ENCODE peak calls at places on chromosomes 11 and 22, in ten cellular contexts. T, G, Z, S, A, J, P, U, O and K are unnamed samples.

GRCh38 chr11:65329944-65330403 is 3.7 kb upstream of the DPF2 start:
- DNase-seq in Z (peak; percentile 91), G (peak; percentile 88), O (peak; percentile 93), P (peak; percentile 88), U (peak; percentile 89), J (peak; percentile 61), T (peak; percentile 84), A (no peak), S (peak; percentile 90), K (peak; percentile 93)

GRCh38 chr22:23391022-23391421 is 189.1 kb downstream of the IGLL1 start:
- DNase-seq in Z (no peak), P (no peak), S (no peak), J (no peak), A (no peak), T (no peak), O (no peak), U (no peak), G (no peak), K (no peak)

GRCh38 chr11:69242583-69242940 is 51.4 kb upstream of the MYEOV start:
- DNase-seq in J (no peak), P (peak; percentile 97), Z (no peak), G (no peak), U (no peak), A (no peak), S (no peak), T (no peak), O (no peak), K (no peak)

GRCh38 chr11:123173040-123173855 is 21.8 kb downstream of the CLMP start:
- DNase-seq in P (no peak), T (no peak), U (no peak), S (peak; percentile 98), O (no peak), G (no peak), J (peak; percentile 79), Z (peak; percentile 98), A (no peak), K (no peak)

GRCh38 chr22:39308614-39309363 is 10.6 kb downstream of the RPL3 start:
- DNase-seq in T (no peak), A (no peak), U (no peak), P (no peak), O (no peak), Z (peak; percentile 96), S (peak; percentile 95), J (peak; percentile 73), G (peak; percentile 34), K (no peak)

GRCh38 chr11:59259867-59260475 is 47.2 kb upstream of the MPEG1 start:
- DNase-seq in U (no peak), A (no peak), G (no peak), P (no peak), S (no peak), O (no peak), Z (no peak), J (no peak), T (no peak), K (no peak)

GRCh38 chr22:50274311-50274710 is 4.1 kb upstream of the MAPK11 start:
- DNase-seq in J (peak; percentile 45), T (no peak), P (peak; percentile 60), U (peak; percentile 42), O (no peak), G (peak; percentile 61), Z (peak; percentile 51), A (no peak), S (peak; percentile 70), K (no peak)

GRCh38 chr22:38132136-38132535 is 21.7 kb upstream of the BAIAP2L2 start:
- DNase-seq in P (no peak), J (no peak), O (no peak), G (no peak), T (no peak), U (no peak), Z (no peak), A (peak; percentile 29), S (no peak), K (no peak)

GRCh38 chr11:17853280-17853679 is 118.7 kb downstream of the KCNC1 start:
- DNase-seq in O (no peak), U (no peak), Z (no peak), G (no peak), P (no peak), S (no peak), T (no peak), J (no peak), A (no peak), K (no peak)

GRCh38 chr11:22879615-22880014 is 19.3 kb upstream of the CCDC179 start:
- DNase-seq in T (no peak), Z (peak; percentile 41), S (no peak), A (no peak), U (no peak), P (no peak), J (no peak), O (no peak), G (no peak), K (no peak)

GRCh38 chr11:64285885-64286800 is 495 bp downstream of the GPR137 start:
- DNase-seq in P (peak; percentile 54), O (no peak), T (no peak), U (no peak), Z (no peak), G (peak; percentile 45), S (no peak), J (no peak), A (no peak), K (no peak)

GRCh38 chr11:76670475-76671235 is at the start of gene LRRC32:
- DNase-seq in S (no peak), P (peak; percentile 20), T (peak; percentile 9), U (peak; percentile 71), G (peak; percentile 40), A (peak; percentile 79), J (no peak), Z (peak; percentile 27), O (no peak), K (peak; percentile 38)

GRCh38 chr11:11578542-11578941 is 43.3 kb downstream of the GALNT18 start:
- DNase-seq in Z (no peak), P (no peak), A (no peak), G (no peak), U (no peak), S (no peak), T (no peak), O (no peak), J (no peak), K (no peak)

GRCh38 chr11:62592216-62592815 is 993 bp upstream of the TUT1 start:
- DNase-seq in U (no peak), J (no peak), T (no peak), O (no peak), S (no peak), G (no peak), P (peak; percentile 33), A (no peak), Z (peak; percentile 17), K (no peak)

GRCh38 chr11:77046060-77046501 is 11.9 kb downstream of the B3GNT6 start:
- DNase-seq in A (peak; percentile 79), O (peak; percentile 66), G (peak; percentile 74), U (peak; percentile 57), S (peak; percentile 33), Z (peak; percentile 31), P (peak; percentile 20), J (peak; percentile 55), T (no peak), K (peak; percentile 56)

GRCh38 chr11:128468106-128468505 is 119.3 kb downstream of the ETS1 start:
- DNase-seq in J (no peak), Z (no peak), T (no peak), P (no peak), O (no peak), A (no peak), U (no peak), G (no peak), S (no peak), K (no peak)

GRCh38 chr22:38230916-38231315 is 29.1 kb downstream of the MAFF start:
- DNase-seq in O (no peak), Z (no peak), U (no peak), G (no peak), P (no peak), S (no peak), T (no peak), A (no peak), J (no peak), K (no peak)